ENCODE peak calls at places on chromosome 17, in nine cellular contexts. One of them, this sample, is unnamed. For H3K4me1 and H3K9me3, the result is how much of the 10 kb centered on the place peaks cover.

GRCh38 chr17:53516643-53517042 is 306.1 kb upstream of the KIF2B start:
- DNase-seq in A549: no peak
- DNase-seq in breast epithelium: no peak
- DNase-seq in SK-N-SH: no peak
- DNase-seq in uterus: no peak
- DNase-seq in heart right ventricle: no peak
- DNase-seq in fibroblast of lung: peak
- DNase-seq in DND-41: no peak
- DNase-seq in ovary: no peak
- DNase-seq in this sample: no peak

GRCh38 chr17:14310584-14310983 is 9.7 kb downstream of the HS3ST3B1 start:
- DNase-seq in uterus: no peak
- DNase-seq in fibroblast of lung: no peak
- DNase-seq in breast epithelium: no peak
- DNase-seq in A549: no peak
- DNase-seq in heart right ventricle: no peak
- DNase-seq in SK-N-SH: no peak
- DNase-seq in DND-41: no peak
- DNase-seq in ovary: no peak
- DNase-seq in this sample: no peak

GRCh38 chr17:15782809-15783208 is 50.7 kb downstream of the TBC1D26 start:
- DNase-seq in DND-41: no peak
- DNase-seq in heart right ventricle: peak
- DNase-seq in SK-N-SH: no peak
- DNase-seq in breast epithelium: peak
- DNase-seq in A549: no peak
- DNase-seq in fibroblast of lung: peak
- DNase-seq in ovary: peak
- DNase-seq in uterus: peak
- DNase-seq in this sample: peak

GRCh38 chr17:9021985-9022552 is 759 bp downstream of the NTN1 start:
- DNase-seq in DND-41: no peak
- DNase-seq in ovary: peak
- DNase-seq in fibroblast of lung: peak
- DNase-seq in SK-N-SH: peak
- DNase-seq in A549: no peak
- DNase-seq in breast epithelium: no peak
- DNase-seq in heart right ventricle: peak
- DNase-seq in uterus: peak
- DNase-seq in this sample: peak

GRCh38 chr17:499836-500543 is 147.4 kb upstream of the RPH3AL start:
- DNase-seq in A549: no peak
- DNase-seq in SK-N-SH: no peak
- DNase-seq in heart right ventricle: no peak
- DNase-seq in uterus: no peak
- DNase-seq in DND-41: peak
- DNase-seq in ovary: no peak
- DNase-seq in breast epithelium: no peak
- DNase-seq in fibroblast of lung: no peak
- DNase-seq in this sample: no peak

GRCh38 chr17:2171725-2172446 is 117.0 kb downstream of the HIC1 start:
- DNase-seq in uterus: peak
- DNase-seq in ovary: peak
- DNase-seq in fibroblast of lung: peak
- DNase-seq in SK-N-SH: no peak
- DNase-seq in A549: no peak
- DNase-seq in heart right ventricle: peak
- DNase-seq in DND-41: no peak
- DNase-seq in breast epithelium: peak
- DNase-seq in this sample: peak

GRCh38 chr17:73166731-73167581 is 2.1 kb downstream of the SSTR2 start:
- DNase-seq in breast epithelium: no peak
- DNase-seq in ovary: no peak
- DNase-seq in uterus: no peak
- DNase-seq in heart right ventricle: no peak
- DNase-seq in fibroblast of lung: no peak
- DNase-seq in A549: no peak
- DNase-seq in DND-41: no peak
- DNase-seq in SK-N-SH: no peak
- DNase-seq in this sample: no peak

GRCh38 chr17:41455236-41455635 is 11.9 kb downstream of the KRT32 start:
- DNase-seq in DND-41: no peak
- DNase-seq in A549: no peak
- DNase-seq in ovary: no peak
- DNase-seq in SK-N-SH: no peak
- DNase-seq in heart right ventricle: no peak
- DNase-seq in fibroblast of lung: peak
- DNase-seq in breast epithelium: no peak
- DNase-seq in uterus: no peak
- DNase-seq in this sample: no peak

GRCh38 chr17:67496286-67496685 is 119.2 kb downstream of the PITPNC1 start:
- DNase-seq in heart right ventricle: no peak
- DNase-seq in DND-41: no peak
- DNase-seq in uterus: no peak
- DNase-seq in A549: no peak
- DNase-seq in fibroblast of lung: peak
- DNase-seq in breast epithelium: no peak
- DNase-seq in SK-N-SH: no peak
- DNase-seq in ovary: no peak
- DNase-seq in this sample: no peak

GRCh38 chr17:43860927-43861622 is 14.1 kb downstream of the CD300LG start:
- DNase-seq in heart right ventricle: peak
- DNase-seq in SK-N-SH: no peak
- DNase-seq in ovary: peak
- DNase-seq in A549: no peak
- DNase-seq in breast epithelium: peak
- DNase-seq in DND-41: no peak
- DNase-seq in uterus: peak
- DNase-seq in fibroblast of lung: no peak
- DNase-seq in this sample: no peak

DNA sequence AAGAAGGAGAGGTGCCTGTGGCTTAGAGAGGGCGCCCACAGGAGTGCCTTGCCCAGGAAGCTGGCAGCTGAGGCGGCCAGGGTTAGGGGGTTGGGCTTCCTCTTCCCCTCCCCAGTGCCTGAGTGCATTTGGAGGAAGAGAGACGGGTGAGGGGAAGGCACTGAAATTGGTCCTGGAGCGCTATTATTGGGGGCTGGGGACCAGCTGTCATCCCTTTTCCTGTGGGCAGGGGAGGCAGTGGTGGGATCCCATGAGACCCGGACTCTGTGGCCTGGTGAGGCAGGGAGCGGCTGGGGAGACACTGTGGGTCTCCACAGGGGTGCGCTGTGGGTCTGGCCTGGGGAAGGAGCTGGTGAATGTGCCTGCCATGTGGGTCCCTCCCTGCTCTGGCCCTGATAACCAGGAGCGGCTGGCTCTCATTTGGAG is 259.7 kb downstream of the SEC14L1 start:
- DNase-seq in fibroblast of lung: no peak
- DNase-seq in A549: no peak
- DNase-seq in breast epithelium: no peak
- DNase-seq in SK-N-SH: peak
- DNase-seq in ovary: no peak
- DNase-seq in heart right ventricle: peak
- DNase-seq in uterus: no peak
- DNase-seq in DND-41: peak
- DNase-seq in this sample: no peak
- H3K4me1 ChIP-seq in fibroblast of lung: under half
- H3K4me1 ChIP-seq in A549: under half
- H3K4me1 ChIP-seq in breast epithelium: under half
- H3K4me1 ChIP-seq in SK-N-SH: under half
- H3K4me1 ChIP-seq in ovary: under half
- H3K4me1 ChIP-seq in heart right ventricle: half or more
- H3K4me1 ChIP-seq in uterus: under half
- H3K4me1 ChIP-seq in DND-41: half or more
- H3K4me1 ChIP-seq in this sample: under half

GRCh38 chr17:45895304-45895968 is 1.1 kb downstream of the MAPT start:
- DNase-seq in ovary: peak
- DNase-seq in heart right ventricle: no peak
- DNase-seq in fibroblast of lung: peak
- DNase-seq in breast epithelium: no peak
- DNase-seq in uterus: peak
- DNase-seq in DND-41: no peak
- DNase-seq in A549: peak
- DNase-seq in SK-N-SH: peak
- DNase-seq in this sample: peak
- TF ChIP-seq CTCF in ovary: no peak
- TF ChIP-seq CTCF in heart right ventricle: no peak
- TF ChIP-seq CTCF in fibroblast of lung: no peak
- TF ChIP-seq CTCF in breast epithelium: no peak
- TF ChIP-seq CTCF in uterus: no peak
- TF ChIP-seq CTCF in DND-41: no peak
- TF ChIP-seq CTCF in A549: no peak
- TF ChIP-seq CTCF in SK-N-SH: no peak
- TF ChIP-seq CTCF in this sample: no peak

GRCh38 chr17:22273308-22273707 is 581.0 kb downstream of the KCNJ18 start:
- DNase-seq in DND-41: no peak
- DNase-seq in uterus: no peak
- DNase-seq in fibroblast of lung: no peak
- DNase-seq in A549: no peak
- DNase-seq in heart right ventricle: no peak
- DNase-seq in ovary: peak
- DNase-seq in SK-N-SH: no peak
- DNase-seq in breast epithelium: no peak
- DNase-seq in this sample: no peak

GRCh38 chr17:22268912-22269220 is 576.5 kb downstream of the KCNJ18 start:
- DNase-seq in DND-41: no peak
- DNase-seq in fibroblast of lung: no peak
- DNase-seq in uterus: no peak
- DNase-seq in ovary: no peak
- DNase-seq in A549: no peak
- DNase-seq in breast epithelium: no peak
- DNase-seq in heart right ventricle: no peak
- DNase-seq in SK-N-SH: no peak
- DNase-seq in this sample: no peak

GRCh38 chr17:22268214-22268911 is 576.0 kb downstream of the KCNJ18 start:
- DNase-seq in A549: no peak
- DNase-seq in SK-N-SH: peak
- DNase-seq in breast epithelium: no peak
- DNase-seq in fibroblast of lung: no peak
- DNase-seq in heart right ventricle: no peak
- DNase-seq in uterus: no peak
- DNase-seq in ovary: no peak
- DNase-seq in DND-41: no peak
- DNase-seq in this sample: no peak

GRCh38 chr17:22272363-22273146 is 580.2 kb downstream of the KCNJ18 start:
- DNase-seq in ovary: no peak
- DNase-seq in heart right ventricle: no peak
- DNase-seq in DND-41: no peak
- DNase-seq in uterus: no peak
- DNase-seq in fibroblast of lung: no peak
- DNase-seq in SK-N-SH: no peak
- DNase-seq in breast epithelium: no peak
- DNase-seq in A549: no peak
- DNase-seq in this sample: no peak

DNA sequence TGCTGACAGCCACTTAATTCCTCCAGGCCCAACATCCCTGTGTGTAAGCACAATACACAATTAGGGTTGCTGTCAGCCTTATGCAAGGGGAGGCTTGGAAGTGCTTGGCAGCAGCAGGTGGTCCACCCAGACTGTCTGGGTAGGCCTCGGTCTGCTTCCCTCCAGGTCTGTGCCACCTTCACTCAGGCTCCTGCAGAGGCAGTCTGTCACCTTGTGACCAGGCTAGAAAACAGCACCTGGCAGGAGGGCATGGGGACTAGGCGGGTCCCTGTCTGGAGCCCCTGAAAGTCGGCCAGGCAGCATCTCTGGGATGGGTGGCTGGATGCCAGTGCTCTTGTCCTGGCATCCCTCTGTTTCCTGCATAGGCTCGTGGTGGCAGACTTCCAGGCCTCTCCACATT is 578.1 kb downstream of the KCNJ18 start:
- DNase-seq in breast epithelium: no peak
- DNase-seq in A549: no peak
- DNase-seq in DND-41: no peak
- DNase-seq in fibroblast of lung: no peak
- DNase-seq in heart right ventricle: no peak
- DNase-seq in ovary: no peak
- DNase-seq in uterus: no peak
- DNase-seq in SK-N-SH: no peak
- DNase-seq in this sample: no peak
- H3K9me3 ChIP-seq in breast epithelium: under half
- H3K9me3 ChIP-seq in A549: under half
- H3K9me3 ChIP-seq in DND-41: under half
- H3K9me3 ChIP-seq in fibroblast of lung: under half
- H3K9me3 ChIP-seq in heart right ventricle: under half
- H3K9me3 ChIP-seq in ovary: under half
- H3K9me3 ChIP-seq in uterus: under half
- H3K9me3 ChIP-seq in SK-N-SH: under half
- H3K9me3 ChIP-seq in this sample: under half

GRCh38 chr17:82003411-82004381 is 19.0 kb downstream of the CENPX start:
- DNase-seq in DND-41: no peak
- DNase-seq in A549: peak
- DNase-seq in heart right ventricle: peak
- DNase-seq in breast epithelium: peak
- DNase-seq in fibroblast of lung: peak
- DNase-seq in ovary: peak
- DNase-seq in uterus: peak
- DNase-seq in SK-N-SH: no peak
- DNase-seq in this sample: peak
- H3K4me1 ChIP-seq in DND-41: under half
- H3K4me1 ChIP-seq in A549: half or more
- H3K4me1 ChIP-seq in heart right ventricle: under half
- H3K4me1 ChIP-seq in breast epithelium: under half
- H3K4me1 ChIP-seq in fibroblast of lung: under half
- H3K4me1 ChIP-seq in ovary: under half
- H3K4me1 ChIP-seq in uterus: under half
- H3K4me1 ChIP-seq in SK-N-SH: under half
- H3K4me1 ChIP-seq in this sample: half or more